ENCODE peak calls at places on chromosomes 6 and 20, in eight cellular contexts. One of them, this sample, is unnamed.

GRCh38 chr20:50146732-50147662 is 6.5 kb downstream of the PEDS1 start:
- DNase-seq in AG10803: no peak
- DNase-seq in cardiac fibroblast: no peak
- DNase-seq in HL-60: peak
- DNase-seq in epithelial cell of esophagus: peak
- DNase-seq in choroid plexus epithelial cell: no peak
- DNase-seq in lower leg skin: peak
- DNase-seq in GM06990: peak
- DNase-seq in this sample: peak

GRCh38 chr6:131643262-131643631 is 6.1 kb downstream of the ENPP3 start:
- DNase-seq in epithelial cell of esophagus: no peak
- DNase-seq in cardiac fibroblast: no peak
- DNase-seq in choroid plexus epithelial cell: no peak
- DNase-seq in lower leg skin: no peak
- DNase-seq in GM06990: no peak
- DNase-seq in AG10803: peak
- DNase-seq in HL-60: no peak
- DNase-seq in this sample: no peak

GRCh38 chr6:54291738-54292137 is 16.5 kb upstream of the TINAG start:
- DNase-seq in HL-60: no peak
- DNase-seq in lower leg skin: no peak
- DNase-seq in epithelial cell of esophagus: peak
- DNase-seq in cardiac fibroblast: peak
- DNase-seq in AG10803: peak
- DNase-seq in choroid plexus epithelial cell: peak
- DNase-seq in GM06990: peak
- DNase-seq in this sample: no peak

GRCh38 chr6:116672306-116672705 is 3.7 kb upstream of the ZUP1 start:
- DNase-seq in AG10803: no peak
- DNase-seq in HL-60: no peak
- DNase-seq in lower leg skin: no peak
- DNase-seq in GM06990: no peak
- DNase-seq in choroid plexus epithelial cell: no peak
- DNase-seq in epithelial cell of esophagus: peak
- DNase-seq in cardiac fibroblast: no peak
- DNase-seq in this sample: no peak

GRCh38 chr6:684831-685636 is 7.9 kb downstream of the EXOC2 start:
- DNase-seq in epithelial cell of esophagus: peak
- DNase-seq in choroid plexus epithelial cell: peak
- DNase-seq in cardiac fibroblast: peak
- DNase-seq in AG10803: peak
- DNase-seq in HL-60: no peak
- DNase-seq in GM06990: peak
- DNase-seq in lower leg skin: no peak
- DNase-seq in this sample: no peak

GRCh38 chr6:159654483-159655098 is 38.5 kb downstream of the SOD2 start:
- DNase-seq in AG10803: peak
- DNase-seq in choroid plexus epithelial cell: peak
- DNase-seq in HL-60: no peak
- DNase-seq in lower leg skin: no peak
- DNase-seq in epithelial cell of esophagus: peak
- DNase-seq in cardiac fibroblast: peak
- DNase-seq in GM06990: peak
- DNase-seq in this sample: no peak

GRCh38 chr6:24935753-24936152 is at the start of gene RIPOR2:
- DNase-seq in cardiac fibroblast: peak
- DNase-seq in GM06990: peak
- DNase-seq in choroid plexus epithelial cell: peak
- DNase-seq in epithelial cell of esophagus: peak
- DNase-seq in lower leg skin: no peak
- DNase-seq in HL-60: no peak
- DNase-seq in AG10803: no peak
- DNase-seq in this sample: no peak

GRCh38 chr20:17972121-17972520 is 3.3 kb downstream of the MGME1 start:
- DNase-seq in HL-60: no peak
- DNase-seq in AG10803: no peak
- DNase-seq in GM06990: no peak
- DNase-seq in lower leg skin: no peak
- DNase-seq in choroid plexus epithelial cell: peak
- DNase-seq in cardiac fibroblast: no peak
- DNase-seq in epithelial cell of esophagus: no peak
- DNase-seq in this sample: no peak

GRCh38 chr20:39611901-39612300 is 649.8 kb downstream of the DHX35 start:
- DNase-seq in lower leg skin: no peak
- DNase-seq in GM06990: no peak
- DNase-seq in epithelial cell of esophagus: no peak
- DNase-seq in choroid plexus epithelial cell: no peak
- DNase-seq in AG10803: no peak
- DNase-seq in cardiac fibroblast: no peak
- DNase-seq in HL-60: no peak
- DNase-seq in this sample: no peak

GRCh38 chr6:51842487-51843469 is 244.6 kb downstream of the PKHD1 start:
- DNase-seq in HL-60: no peak
- DNase-seq in lower leg skin: no peak
- DNase-seq in cardiac fibroblast: no peak
- DNase-seq in GM06990: no peak
- DNase-seq in AG10803: no peak
- DNase-seq in choroid plexus epithelial cell: no peak
- DNase-seq in epithelial cell of esophagus: no peak
- DNase-seq in this sample: no peak

GRCh38 chr6:73513496-73513854 is 7.4 kb downstream of the EEF1A1 start:
- DNase-seq in choroid plexus epithelial cell: no peak
- DNase-seq in lower leg skin: no peak
- DNase-seq in HL-60: no peak
- DNase-seq in cardiac fibroblast: no peak
- DNase-seq in epithelial cell of esophagus: peak
- DNase-seq in GM06990: peak
- DNase-seq in AG10803: no peak
- DNase-seq in this sample: no peak
- H3K4me3 ChIP-seq in choroid plexus epithelial cell: no peak
- H3K4me3 ChIP-seq in lower leg skin: no peak
- H3K4me3 ChIP-seq in HL-60: no peak
- H3K4me3 ChIP-seq in cardiac fibroblast: no peak
- H3K4me3 ChIP-seq in epithelial cell of esophagus: no peak
- H3K4me3 ChIP-seq in GM06990: no peak
- H3K4me3 ChIP-seq in AG10803: no peak
- H3K4me3 ChIP-seq in this sample: no peak

DNA sequence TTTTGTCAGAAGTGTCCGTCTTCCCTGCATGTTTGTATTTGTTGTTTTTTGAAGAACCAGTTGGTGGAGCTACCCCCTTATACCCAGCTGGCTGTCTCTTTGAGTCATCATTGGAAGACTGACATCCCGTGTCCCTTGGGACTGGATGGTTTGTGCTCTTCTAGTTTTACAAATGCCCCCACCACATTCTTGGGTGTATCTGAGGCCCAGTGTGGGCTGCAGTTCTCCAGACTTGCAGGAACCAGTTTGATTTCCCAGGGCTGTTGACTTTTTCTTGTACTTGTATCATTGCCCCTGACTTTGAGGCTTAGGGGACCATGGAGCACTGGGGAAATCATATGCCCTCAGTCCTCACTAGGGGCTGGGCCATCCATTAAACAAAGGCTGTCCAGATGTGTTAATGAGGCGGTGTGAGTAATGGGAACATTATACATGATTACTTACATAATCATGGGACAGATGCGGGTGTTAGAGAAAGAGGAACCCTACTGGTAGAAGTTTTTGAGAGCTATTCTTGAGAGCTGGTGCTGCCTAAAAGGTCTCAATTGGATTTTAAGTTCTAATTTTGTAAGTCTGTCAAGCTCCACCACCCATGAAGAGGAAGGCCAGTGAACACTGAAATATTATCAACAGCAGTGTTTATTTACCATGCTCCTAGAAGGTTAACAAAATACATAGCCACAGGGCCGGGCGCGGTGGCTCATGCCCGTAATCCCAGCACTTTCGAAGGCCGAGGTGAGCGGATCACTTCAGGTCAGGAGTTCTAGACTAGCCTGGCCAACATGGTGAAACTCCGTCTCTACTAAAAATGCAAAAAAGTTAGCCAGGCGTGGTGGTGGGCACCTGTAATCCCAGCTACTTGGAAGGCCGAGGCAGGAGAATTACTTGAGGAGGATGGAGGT is 8.5 kb downstream of the JARID2 start:
- DNase-seq in choroid plexus epithelial cell: peak
- DNase-seq in AG10803: no peak
- DNase-seq in cardiac fibroblast: peak
- DNase-seq in GM06990: peak
- DNase-seq in lower leg skin: no peak
- DNase-seq in epithelial cell of esophagus: peak
- DNase-seq in HL-60: no peak
- DNase-seq in this sample: no peak
- TF ChIP-seq CTCF in choroid plexus epithelial cell: peak
- TF ChIP-seq CTCF in AG10803: no peak
- TF ChIP-seq CTCF in cardiac fibroblast: no peak
- TF ChIP-seq CTCF in GM06990: peak
- TF ChIP-seq CTCF in lower leg skin: no peak
- TF ChIP-seq CTCF in epithelial cell of esophagus: peak
- TF ChIP-seq CTCF in HL-60: no peak
- TF ChIP-seq CTCF in this sample: peak

DNA sequence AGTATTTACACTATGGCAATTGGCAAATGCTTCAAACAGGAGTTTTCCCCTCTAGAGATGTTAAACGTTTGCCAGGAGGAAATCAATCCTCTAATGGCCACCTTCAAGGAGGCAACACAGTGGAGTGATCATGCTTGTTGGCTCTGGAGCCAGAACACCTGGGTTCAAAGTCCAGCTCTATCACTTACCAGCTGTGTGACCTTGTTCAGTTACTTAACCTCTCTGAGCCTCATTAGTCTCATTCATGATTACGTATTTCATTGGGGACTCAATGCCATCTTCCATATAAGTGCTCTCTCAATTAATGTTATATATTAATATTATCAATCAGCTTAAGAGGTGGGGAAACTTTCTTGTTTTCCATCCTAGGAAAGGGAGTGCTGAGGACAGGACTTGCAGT is 26.1 kb downstream of the SLC52A3 start:
- DNase-seq in lower leg skin: no peak
- DNase-seq in AG10803: no peak
- DNase-seq in HL-60: no peak
- DNase-seq in choroid plexus epithelial cell: no peak
- DNase-seq in epithelial cell of esophagus: no peak
- DNase-seq in cardiac fibroblast: no peak
- DNase-seq in GM06990: no peak
- DNase-seq in this sample: no peak
- H3K4me3 ChIP-seq in lower leg skin: no peak
- H3K4me3 ChIP-seq in AG10803: no peak
- H3K4me3 ChIP-seq in HL-60: no peak
- H3K4me3 ChIP-seq in choroid plexus epithelial cell: no peak
- H3K4me3 ChIP-seq in epithelial cell of esophagus: no peak
- H3K4me3 ChIP-seq in cardiac fibroblast: no peak
- H3K4me3 ChIP-seq in GM06990: no peak
- H3K4me3 ChIP-seq in this sample: no peak

GRCh38 chr6:170230520-170231390 is 60.1 kb downstream of the DLL1 start:
- DNase-seq in AG10803: no peak
- DNase-seq in choroid plexus epithelial cell: no peak
- DNase-seq in epithelial cell of esophagus: no peak
- DNase-seq in lower leg skin: no peak
- DNase-seq in HL-60: no peak
- DNase-seq in cardiac fibroblast: no peak
- DNase-seq in GM06990: no peak
- DNase-seq in this sample: no peak
- TF ChIP-seq CTCF in AG10803: no peak
- TF ChIP-seq CTCF in choroid plexus epithelial cell: no peak
- TF ChIP-seq CTCF in epithelial cell of esophagus: no peak
- TF ChIP-seq CTCF in lower leg skin: no peak
- TF ChIP-seq CTCF in HL-60: no peak
- TF ChIP-seq CTCF in cardiac fibroblast: no peak
- TF ChIP-seq CTCF in GM06990: no peak
- TF ChIP-seq CTCF in this sample: no peak

This sample was measured in psoas muscle.